ENCODE peak calls at places on chromosomes 6 and 20, in nine cellular contexts. Z is HAP-1; T is heart right ventricle; S is uterus; V is left ventricle myocardium inferior; P is thyroid gland; D is AG04450; Y is CD4-positive, alpha-beta memory T cell; L is suprapubic skin. I is an unnamed sample. For H3K27me3, the result is how much of the 10 kb centered on the place peaks cover.

GRCh38 chr6:1724616-1725015 is 114.9 kb downstream of the FOXC1 start:
- DNase-seq in D (no peak), V (peak), L (peak), Z (peak), S (no peak), Y (no peak), T (peak), P (peak), I (no peak)

GRCh38 chr6:41062056-41062455 is 9.1 kb downstream of the APOBEC2 start:
- DNase-seq in Z (no peak), D (no peak), S (no peak), Y (no peak), P (no peak), V (no peak), T (no peak), L (no peak), I (no peak)

GRCh38 chr20:56443654-56444540 is 24.5 kb upstream of the RTF2 start:
- DNase-seq in P (no peak), D (peak), Y (no peak), S (no peak), T (peak), Z (no peak), V (peak), L (no peak), I (peak)

GRCh38 chr6:124669713-124670480 is 292.3 kb upstream of the RNF217 start:
- DNase-seq in Y (no peak), L (no peak), D (no peak), V (no peak), S (no peak), Z (no peak), T (no peak), P (no peak), I (no peak)

GRCh38 chr6:165846123-165846966 is 183.3 kb upstream of the PDE10A start:
- DNase-seq in P (no peak), Z (peak), L (no peak), V (no peak), D (no peak), Y (no peak), S (no peak), T (no peak), I (peak)

GRCh38 chr6:138618168-138618567 is 118.9 kb upstream of the NHSL1 start:
- DNase-seq in D (peak), S (no peak), L (no peak), Y (no peak), P (no peak), Z (no peak), V (no peak), T (no peak), I (no peak)

GRCh38 chr6:6875818-6876470 is 231.8 kb upstream of the RREB1 start:
- DNase-seq in L (no peak), S (no peak), T (no peak), P (no peak), V (no peak), Z (no peak), D (peak), Y (no peak), I (no peak)

GRCh38 chr6:57075092-57075491 is 14.9 kb upstream of the ZNF451 start:
- DNase-seq in S (no peak), Z (no peak), L (no peak), D (no peak), P (no peak), T (no peak), Y (no peak), V (no peak), I (no peak)

GRCh38 chr20:53660078-53660909 is 66.7 kb upstream of the ZNF217 start:
- DNase-seq in D (no peak), T (peak), Z (no peak), P (peak), V (no peak), S (peak), L (no peak), Y (no peak), I (peak)

GRCh38 chr6:84156306-84156705 is 71.1 kb downstream of the CEP162 start:
- DNase-seq in P (no peak), Y (no peak), S (no peak), Z (no peak), L (no peak), T (no peak), V (no peak), D (no peak), I (no peak)

GRCh38 chr20:10673831-10674683 is at the start of gene JAG1:
- DNase-seq in S (peak), L (peak), Y (peak), T (peak), P (peak), V (peak), D (peak), Z (peak), I (peak)

GRCh38 chr20:63947638-63948456 is 8.4 kb downstream of the UCKL1 start:
- DNase-seq in P (peak), Z (no peak), L (no peak), D (no peak), T (peak), S (peak), V (no peak), Y (no peak), I (no peak)

GRCh38 chr6:125868252-125868651 is 77.5 kb downstream of the NCOA7 start:
- DNase-seq in Z (no peak), L (no peak), V (no peak), Y (no peak), P (no peak), T (no peak), D (no peak), S (no peak), I (no peak)

GRCh38 chr6:56359201-56359899 is 112.0 kb upstream of the COL21A1 start:
- DNase-seq in D (peak), T (no peak), Y (peak), V (no peak), P (peak), L (peak), Z (peak), S (peak), I (peak)

GRCh38 chr6:170403451-170403850 is 96.9 kb downstream of the FAM120B start:
- DNase-seq in Z (no peak), S (no peak), D (no peak), L (no peak), P (peak), T (no peak), Y (no peak), V (no peak), I (peak)

GRCh38 chr20:48490976-48491657 is 336.7 kb downstream of the PREX1 start:
- DNase-seq in D (no peak), V (no peak), S (no peak), Z (no peak), Y (no peak), L (no peak), T (no peak), P (peak), I (no peak)

GRCh38 chr20:38002422-38002821 is 30.8 kb downstream of the TTI1 start:
- DNase-seq in Z (no peak), D (no peak), S (no peak), Y (no peak), T (no peak), V (no peak), P (no peak), L (no peak), I (no peak)

GRCh38 chr20:38000293-38000692 is 33.0 kb downstream of the TTI1 start:
- DNase-seq in S (no peak), Z (no peak), T (no peak), L (no peak), V (no peak), P (no peak), D (no peak), Y (no peak), I (no peak)

GRCh38 chr20:38001981-38002380 is 31.3 kb downstream of the TTI1 start:
- DNase-seq in V (no peak), S (no peak), P (no peak), Z (no peak), D (no peak), Y (no peak), L (no peak), T (no peak), I (no peak)

GRCh38 chr20:37999526-38000263 is 33.6 kb downstream of the TTI1 start:
- DNase-seq in V (no peak), Y (no peak), P (no peak), Z (no peak), T (no peak), S (no peak), L (no peak), D (no peak), I (no peak)

DNA sequence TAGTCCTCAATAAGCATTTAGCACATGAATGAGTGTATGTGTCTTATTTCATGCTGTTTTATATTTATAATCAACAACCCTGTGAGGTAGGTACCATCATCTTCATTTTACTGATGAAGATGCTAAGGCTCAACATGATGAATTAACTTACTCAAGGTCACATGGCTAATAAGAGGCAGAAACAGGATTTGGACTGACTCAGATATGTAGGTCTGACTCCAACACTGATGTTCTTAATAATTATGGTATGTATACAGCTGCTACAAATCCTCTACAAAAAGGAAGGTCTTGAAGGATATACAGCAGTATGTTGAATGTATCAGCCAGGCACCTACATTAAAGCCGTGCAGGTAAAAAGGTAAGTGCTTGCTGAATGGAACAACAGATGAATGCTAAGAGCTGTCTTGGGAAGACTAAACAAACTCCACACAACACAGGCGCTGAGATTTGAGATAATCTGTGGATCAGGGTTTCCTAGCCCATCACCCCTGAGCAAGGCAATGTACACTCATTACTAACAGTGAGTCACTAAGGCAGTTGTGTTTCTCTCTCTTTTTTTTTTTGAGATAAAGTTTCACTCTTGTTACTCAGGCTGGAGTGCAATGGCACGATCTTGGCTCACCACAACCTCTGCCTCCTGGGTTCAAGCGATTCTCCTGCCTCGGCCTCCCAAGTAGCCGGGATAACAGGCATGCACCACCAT is 31.9 kb downstream of the TTI1 start:
- DNase-seq in S (no peak), L (no peak), Y (no peak), T (no peak), P (no peak), D (peak), V (no peak), Z (no peak), I (no peak)
- H3K4me3 ChIP-seq in S (no peak), L (no peak), Y (no peak), T (no peak), P (no peak), D (no peak), V (no peak), Z (no peak), I (no peak)

GRCh38 chr6:106439459-106439858 is 78.9 kb downstream of the CRYBG1 start:
- DNase-seq in Y (no peak), L (no peak), T (no peak), S (no peak), V (no peak), P (no peak), D (no peak), Z (no peak), I (no peak)

GRCh38 chr6:106444777-106445507 is 84.4 kb downstream of the CRYBG1 start:
- DNase-seq in Z (peak), D (peak), L (no peak), P (no peak), Y (peak), V (no peak), S (no peak), T (no peak), I (peak)

GRCh38 chr6:106445508-106445878 is 85.0 kb downstream of the CRYBG1 start:
- DNase-seq in S (no peak), P (no peak), Y (no peak), D (no peak), L (no peak), V (no peak), Z (no peak), T (no peak), I (no peak)

GRCh38 chr6:106446287-106446885 is 85.9 kb downstream of the CRYBG1 start:
- DNase-seq in P (no peak), V (no peak), Z (no peak), Y (peak), L (no peak), S (no peak), D (no peak), T (no peak), I (no peak)

GRCh38 chr6:106442351-106442750 is 81.8 kb downstream of the CRYBG1 start:
- DNase-seq in L (no peak), Z (no peak), S (no peak), T (no peak), P (no peak), Y (no peak), V (no peak), D (no peak), I (no peak)
- H3K27me3 ChIP-seq in L (under half), Z (half or more), S (under half), T (half or more), P (under half), Y (under half), V (half or more), D (under half), I (under half)

GRCh38 chr6:33018418-33018817 is 9.0 kb upstream of the HLA-DOA start:
- DNase-seq in L (no peak), D (no peak), T (no peak), S (no peak), Y (no peak), P (no peak), V (no peak), Z (no peak), I (no peak)
- H3K4me3 ChIP-seq in L (peak), D (no peak), T (peak), S (no peak), Y (no peak), P (peak), V (peak), Z (no peak), I (no peak)

GRCh38 chr6:27584326-27584725 is 111.4 kb upstream of the ZNF184 start:
- DNase-seq in T (no peak), V (no peak), Y (no peak), S (no peak), D (no peak), L (no peak), Z (no peak), P (no peak), I (no peak)
- H3K27me3 ChIP-seq in T (half or more), V (half or more), Y (under half), S (under half), D (under half), L (half or more), Z (under half), P (under half), I (under half)

GRCh38 chr6:52341861-52342260 is 20.1 kb upstream of the PAQR8 start:
- DNase-seq in S (no peak), T (no peak), P (no peak), L (no peak), Z (no peak), D (no peak), Y (no peak), V (no peak), I (no peak)
- H3K4me3 ChIP-seq in S (no peak), T (no peak), P (no peak), L (no peak), Z (no peak), D (no peak), Y (no peak), V (no peak), I (no peak)

GRCh38 chr6:32089082-32089828 is 19.9 kb downstream of the TNXB start:
- DNase-seq in D (no peak), T (no peak), P (no peak), V (no peak), L (no peak), Y (no peak), S (no peak), Z (no peak), I (no peak)
- H3K27me3 ChIP-seq in D (half or more), T (under half), P (under half), V (under half), L (under half), Y (under half), S (under half), Z (under half), I (under half)

I was measured in H7.